ENCODE peak calls at places on chromosome X, in ten cellular contexts. E is ovary, W is Peyer's patch, O is tibial nerve, R is IMR-90, G is uterus, J is GM12892, S is stomach, D is heart left ventricle, T is erythroblast. X is an unnamed sample.

GRCh38 chrX:12970691-12971202 is 4.2 kb upstream of the TMSB4X start:
- DNase-seq in R (peak), S (no peak), J (no peak), E (peak), W (peak), G (peak), O (no peak), D (no peak), T (peak), X (no peak)

GRCh38 chrX:47502591-47503222 is 19.7 kb upstream of the ZNF41 start:
- DNase-seq in J (no peak), D (no peak), W (no peak), T (no peak), G (no peak), R (peak), E (no peak), S (no peak), O (no peak), X (no peak)

GRCh38 chrX:39320165-39320564 is 518.9 kb downstream of the MID1IP1 start:
- DNase-seq in G (no peak), S (no peak), T (no peak), R (no peak), J (no peak), E (no peak), O (no peak), D (no peak), W (no peak), X (no peak)

GRCh38 chrX:153818571-153819397 is 11.6 kb downstream of the PDZD4 start:
- DNase-seq in G (no peak), E (no peak), T (peak), S (peak), W (peak), D (peak), O (no peak), R (no peak), J (peak), X (no peak)

GRCh38 chrX:11619426-11619825 is 46.3 kb downstream of the ARHGAP6 start:
- DNase-seq in E (no peak), R (peak), G (peak), W (no peak), J (no peak), D (no peak), O (no peak), S (no peak), T (no peak), X (no peak)

GRCh38 chrX:121755541-121755940 is 708.1 kb downstream of the GLUD2 start:
- DNase-seq in O (no peak), G (no peak), W (no peak), T (no peak), R (no peak), E (no peak), J (no peak), S (no peak), D (no peak), X (no peak)

GRCh38 chrX:154458116-154458953 is at the start of gene PLXNA3:
- DNase-seq in S (peak), R (no peak), W (peak), D (peak), G (no peak), E (peak), J (peak), T (peak), O (no peak), X (no peak)

GRCh38 chrX:31181377-31182038 is 109.7 kb upstream of the FTHL17 start:
- DNase-seq in T (no peak), W (no peak), O (no peak), S (no peak), J (no peak), R (no peak), G (no peak), D (no peak), E (no peak), X (no peak)

GRCh38 chrX:103613362-103613761 is 5.6 kb downstream of the TCEAL3 start:
- DNase-seq in T (no peak), E (no peak), D (no peak), R (peak), S (no peak), J (no peak), O (no peak), W (no peak), G (no peak), X (no peak)

GRCh38 chrX:130081421-130082045 is 28.8 kb downstream of the ELF4 start:
- DNase-seq in T (no peak), W (no peak), R (no peak), G (no peak), S (no peak), J (no peak), O (no peak), E (no peak), D (no peak), X (no peak)
- TF ChIP-seq POLR2A in T (no peak), W (no peak), R (no peak), G (no peak), S (no peak), J (no peak), O (no peak), E (no peak), D (no peak), X (no peak)

DNA sequence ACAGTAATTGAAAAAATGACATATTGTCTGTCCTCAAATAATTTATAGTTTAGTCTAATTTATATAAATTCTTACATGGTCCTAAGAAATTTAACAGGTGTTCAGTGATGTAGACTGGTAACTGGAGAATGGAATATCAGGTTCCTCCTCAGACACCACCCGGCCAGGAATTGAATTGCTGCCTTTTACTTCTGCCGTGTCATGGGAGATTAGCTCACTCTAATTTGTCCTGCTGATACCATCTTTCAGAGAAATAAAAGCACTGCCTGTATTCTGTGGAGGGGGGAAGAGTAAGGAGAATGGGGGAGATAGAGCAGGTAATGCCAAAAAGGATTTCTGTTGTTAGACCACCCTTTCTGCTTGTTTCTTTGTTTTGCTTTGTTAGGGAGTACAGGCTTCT is 125.2 kb upstream of the KLHL4 start:
- DNase-seq in D (no peak), R (no peak), O (no peak), J (no peak), T (no peak), E (no peak), G (no peak), W (no peak), S (no peak), X (no peak)
- TF ChIP-seq POLR2A in D (no peak), R (no peak), O (no peak), J (no peak), T (no peak), E (no peak), G (no peak), W (no peak), S (no peak), X (no peak)

DNA sequence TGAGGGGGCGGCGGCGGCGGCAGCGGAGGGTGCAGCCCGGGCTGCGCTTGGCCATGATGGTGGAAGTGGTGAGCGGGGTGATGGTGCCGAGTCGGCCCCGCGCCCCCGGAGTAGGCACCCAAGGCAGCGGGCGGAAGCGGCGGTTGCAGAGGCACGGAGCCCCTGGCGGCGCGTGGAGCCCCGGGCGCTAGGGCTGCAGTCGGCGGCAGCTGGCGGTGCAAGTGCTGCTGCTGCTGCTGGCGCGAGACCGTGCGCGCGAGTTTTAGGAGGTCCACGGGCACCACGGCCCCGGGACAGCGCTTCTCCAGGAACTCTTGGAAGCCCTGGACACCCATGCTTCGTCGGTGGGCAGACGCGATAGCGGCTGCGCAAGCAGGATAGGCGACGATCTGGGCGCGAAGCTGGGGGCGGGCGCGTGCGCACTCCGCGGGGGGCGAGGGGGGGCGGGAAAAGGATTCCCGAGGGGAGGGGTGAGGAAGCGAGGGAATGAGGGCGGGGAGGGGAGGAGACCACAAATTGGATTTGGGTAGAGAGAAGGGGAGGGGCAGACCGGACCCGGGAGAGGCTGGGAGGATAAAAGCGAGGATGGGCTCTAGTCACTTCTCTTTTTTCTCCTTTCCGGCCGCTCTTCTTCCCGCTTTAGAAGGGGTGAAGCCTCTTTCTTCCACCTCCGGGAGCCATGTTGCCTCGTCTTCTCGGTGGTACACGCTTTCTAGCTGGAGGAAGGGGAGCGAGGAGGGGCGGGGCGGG is at the start of gene FAM120C:
- DNase-seq in D (peak), T (peak), S (peak), R (peak), E (peak), J (peak), G (peak), O (peak), W (peak), X (peak)
- TF ChIP-seq POLR2A in D (no peak), T (peak), S (no peak), R (peak), E (no peak), J (no peak), G (peak), O (no peak), W (no peak), X (no peak)

GRCh38 chrX:134181261-134181660 is 55.7 kb upstream of the CCDC160 start:
- DNase-seq in D (no peak), S (no peak), O (no peak), G (no peak), R (no peak), W (no peak), T (no peak), E (no peak), J (no peak), X (no peak)

GRCh38 chrX:134183665-134184064 is 53.3 kb upstream of the CCDC160 start:
- DNase-seq in R (no peak), D (no peak), W (no peak), J (no peak), S (no peak), O (no peak), G (no peak), T (no peak), E (no peak), X (no peak)

GRCh38 chrX:134177527-134177926 is 59.5 kb upstream of the CCDC160 start:
- DNase-seq in R (no peak), G (no peak), W (no peak), D (no peak), S (no peak), J (no peak), T (no peak), O (no peak), E (no peak), X (no peak)

GRCh38 chrX:134184936-134185335 is 52.0 kb upstream of the CCDC160 start:
- DNase-seq in E (no peak), D (no peak), S (no peak), T (no peak), O (no peak), J (no peak), R (no peak), W (no peak), G (no peak), X (no peak)

DNA sequence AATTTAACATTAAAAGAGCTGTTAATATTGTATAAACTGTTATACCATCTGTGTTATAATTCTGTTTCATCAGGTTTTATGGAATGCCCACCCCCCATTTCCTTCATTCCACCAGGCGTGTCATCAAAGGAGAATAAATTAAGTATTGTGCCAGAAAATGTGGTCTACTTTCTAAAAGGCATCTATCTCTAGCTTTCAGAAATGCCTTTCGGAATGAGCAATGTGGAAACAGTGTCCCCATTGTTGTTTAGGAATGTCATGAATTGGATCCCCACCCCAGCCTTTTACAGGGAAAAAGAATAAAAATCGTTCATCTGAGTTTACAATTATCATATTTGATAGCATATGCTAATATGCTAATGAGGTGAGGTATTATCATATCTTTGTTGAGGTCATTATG is 56.4 kb upstream of the CCDC160 start:
- DNase-seq in G (no peak), D (no peak), T (no peak), O (no peak), W (no peak), J (no peak), S (no peak), R (no peak), E (no peak), X (no peak)
- TF ChIP-seq POLR2A in G (no peak), D (no peak), T (no peak), O (no peak), W (no peak), J (no peak), S (no peak), R (no peak), E (no peak), X (no peak)

GRCh38 chrX:23742174-23742692 is 843 bp downstream of the ACOT9 start:
- DNase-seq in E (peak), W (no peak), T (peak), G (peak), J (no peak), O (no peak), R (peak), S (peak), D (peak), X (no peak)
- TF ChIP-seq POLR2A in E (peak), W (no peak), T (no peak), G (peak), J (no peak), O (no peak), R (peak), S (no peak), D (no peak), X (no peak)